ENCODE peak calls at places on chromosome 2, in ten cellular contexts. S, C, F, H, Q, Z, T, V, W and J are unnamed samples.

GRCh38 chr2:43192039-43192438 is 34.4 kb downstream of the ZFP36L2 start:
- DNase-seq in S (no peak), C (no peak), F (no peak), H (no peak), Q (no peak), Z (no peak), T (no peak), V (no peak), W (no peak), J (no peak)

GRCh38 chr2:216206821-216207220 is 97.7 kb downstream of the XRCC5 start:
- DNase-seq in S (no peak), C (no peak), F (no peak), H (no peak), Q (no peak), Z (no peak), T (no peak), V (no peak), W (no peak), J (no peak)

GRCh38 chr2:60612028-60612427 is 58.6 kb upstream of the BCL11A start:
- DNase-seq in S (no peak), C (no peak), F (no peak), H (no peak), Q (no peak), Z (no peak), T (no peak), V (no peak), W (no peak), J (no peak)

GRCh38 chr2:187500585-187501359 is 52.7 kb upstream of the CALCRL start:
- DNase-seq in S (no peak), C (no peak), F (peak), H (no peak), Q (peak), Z (peak), T (no peak), V (peak), W (no peak), J (no peak)

GRCh38 chr2:56127013-56127772 is 56.6 kb upstream of the CCDC85A start:
- DNase-seq in S (no peak), C (no peak), F (no peak), H (no peak), Q (no peak), Z (no peak), T (no peak), V (no peak), W (no peak), J (no peak)

GRCh38 chr2:238846503-238847431 is 1.1 kb upstream of the TWIST2 start:
- DNase-seq in S (no peak), C (no peak), F (peak), H (no peak), Q (peak), Z (no peak), T (no peak), V (peak), W (no peak), J (no peak)

GRCh38 chr2:190649035-190649797 is at the start of gene NAB1:
- DNase-seq in S (peak), C (peak), F (peak), H (peak), Q (peak), Z (peak), T (peak), V (peak), W (peak), J (peak)

GRCh38 chr2:43152186-43152585 is 74.2 kb downstream of the ZFP36L2 start:
- DNase-seq in S (no peak), C (no peak), F (no peak), H (no peak), Q (no peak), Z (no peak), T (no peak), V (no peak), W (no peak), J (no peak)

GRCh38 chr2:217974389-217975005 is 28.3 kb downstream of the TNS1 start:
- DNase-seq in S (no peak), C (no peak), F (no peak), H (no peak), Q (no peak), Z (no peak), T (no peak), V (no peak), W (peak), J (no peak)

GRCh38 chr2:71001592-71002570 is 7.2 kb upstream of the TEX261 start:
- DNase-seq in S (peak), C (no peak), F (no peak), H (no peak), Q (no peak), Z (no peak), T (no peak), V (no peak), W (no peak), J (peak)

GRCh38 chr2:33763671-33764310 is 164.7 kb upstream of the FAM98A start:
- DNase-seq in S (no peak), C (no peak), F (no peak), H (no peak), Q (no peak), Z (no peak), T (no peak), V (no peak), W (no peak), J (no peak)

GRCh38 chr2:160649698-160650097 is 156.1 kb upstream of the RBMS1 start:
- DNase-seq in S (no peak), C (no peak), F (no peak), H (no peak), Q (no peak), Z (no peak), T (no peak), V (no peak), W (no peak), J (no peak)

GRCh38 chr2:44975571-44976450 is 33.4 kb downstream of the SIX2 start:
- DNase-seq in S (no peak), C (no peak), F (no peak), H (no peak), Q (no peak), Z (no peak), T (no peak), V (peak), W (no peak), J (no peak)

GRCh38 chr2:4139711-4140110 is 436.3 kb downstream of the DCDC2C start:
- DNase-seq in S (no peak), C (no peak), F (no peak), H (no peak), Q (no peak), Z (no peak), T (no peak), V (no peak), W (no peak), J (no peak)

GRCh38 chr2:34652636-34653035 is 1053.5 kb upstream of the FAM98A start:
- DNase-seq in S (peak), C (no peak), F (no peak), H (no peak), Q (no peak), Z (peak), T (no peak), V (peak), W (no peak), J (no peak)

GRCh38 chr2:119195001-119195400 is 28.6 kb upstream of the STEAP3 start:
- DNase-seq in S (no peak), C (no peak), F (no peak), H (no peak), Q (no peak), Z (no peak), T (no peak), V (no peak), W (no peak), J (no peak)

GRCh38 chr2:120246546-120247300 is 5.9 kb upstream of the RALB start:
- DNase-seq in S (no peak), C (peak), F (no peak), H (no peak), Q (no peak), Z (no peak), T (no peak), V (no peak), W (no peak), J (no peak)

GRCh38 chr2:43405829-43406228 is 179.4 kb upstream of the ZFP36L2 start:
- DNase-seq in S (no peak), C (no peak), F (peak), H (no peak), Q (no peak), Z (no peak), T (no peak), V (peak), W (no peak), J (no peak)

GRCh38 chr2:229849073-229849472 is 72.7 kb downstream of the TRIP12 start:
- DNase-seq in S (no peak), C (no peak), F (no peak), H (no peak), Q (no peak), Z (no peak), T (no peak), V (no peak), W (no peak), J (no peak)

GRCh38 chr2:61177727-61178549 is 15.9 kb downstream of the C2orf74 start:
- DNase-seq in S (no peak), C (peak), F (peak), H (no peak), Q (no peak), Z (peak), T (peak), V (peak), W (peak), J (no peak)

GRCh38 chr2:181810823-181811695 is 80.5 kb upstream of the ITPRID2 start:
- DNase-seq in S (no peak), C (peak), F (peak), H (peak), Q (peak), Z (peak), T (no peak), V (peak), W (peak), J (no peak)

GRCh38 chr2:30135541-30135940 is 11.3 kb upstream of the YPEL5 start:
- DNase-seq in S (no peak), C (no peak), F (no peak), H (no peak), Q (no peak), Z (no peak), T (no peak), V (no peak), W (no peak), J (no peak)

GRCh38 chr2:69993708-69994107 is 32.3 kb upstream of the ASPRV1 start:
- DNase-seq in S (no peak), C (no peak), F (no peak), H (no peak), Q (no peak), Z (no peak), T (no peak), V (no peak), W (no peak), J (no peak)

GRCh38 chr2:220855296-220855695 is 716.8 kb downstream of the EPHA4 start:
- DNase-seq in S (no peak), C (no peak), F (peak), H (peak), Q (peak), Z (peak), T (no peak), V (peak), W (no peak), J (no peak)

GRCh38 chr2:88860421-88861075 is 169.1 kb downstream of the RPIA start:
- DNase-seq in S (no peak), C (no peak), F (no peak), H (no peak), Q (no peak), Z (no peak), T (no peak), V (no peak), W (no peak), J (no peak)

GRCh38 chr2:24359701-24360049 is 661 bp downstream of the ITSN2 start:
- DNase-seq in S (no peak), C (peak), F (peak), H (peak), Q (peak), Z (peak), T (peak), V (no peak), W (peak), J (no peak)

GRCh38 chr2:194203898-194204297 is 1453.1 kb upstream of the SLC39A10 start:
- DNase-seq in S (no peak), C (no peak), F (no peak), H (peak), Q (peak), Z (peak), T (no peak), V (peak), W (no peak), J (no peak)

GRCh38 chr2:54954158-54954557 is 96.1 kb downstream of the RTN4 start:
- DNase-seq in S (no peak), C (no peak), F (no peak), H (no peak), Q (no peak), Z (no peak), T (no peak), V (no peak), W (no peak), J (no peak)

GRCh38 chr2:222982010-222982908 is 69.7 kb upstream of the KCNE4 start:
- DNase-seq in S (no peak), C (peak), F (peak), H (no peak), Q (peak), Z (peak), T (no peak), V (peak), W (peak), J (no peak)

GRCh38 chr2:10043906-10044601 is 704 bp downstream of the KLF11 start:
- DNase-seq in S (peak), C (peak), F (peak), H (peak), Q (peak), Z (peak), T (peak), V (peak), W (peak), J (peak)

GRCh38 chr2:9308186-9308955 is 101.8 kb downstream of the ASAP2 start:
- DNase-seq in S (no peak), C (no peak), F (peak), H (no peak), Q (peak), Z (peak), T (no peak), V (peak), W (no peak), J (no peak)

GRCh38 chr2:239830066-239830717 is 194.9 kb downstream of the NDUFA10 start:
- DNase-seq in S (no peak), C (peak), F (no peak), H (no peak), Q (no peak), Z (no peak), T (no peak), V (peak), W (peak), J (peak)

GRCh38 chr2:226971029-226971584 is 135.3 kb downstream of the RHBDD1 start:
- DNase-seq in S (no peak), C (no peak), F (no peak), H (no peak), Q (no peak), Z (no peak), T (no peak), V (no peak), W (no peak), J (no peak)

GRCh38 chr2:109647636-109648035 is 33.5 kb downstream of the SOWAHC start:
- DNase-seq in S (no peak), C (no peak), F (peak), H (no peak), Q (peak), Z (no peak), T (no peak), V (peak), W (no peak), J (no peak)

GRCh38 chr2:208406474-208407451 is at the start of gene PTH2R:
- DNase-seq in S (no peak), C (no peak), F (no peak), H (no peak), Q (no peak), Z (no peak), T (peak), V (peak), W (no peak), J (no peak)

GRCh38 chr2:208361077-208361441 is 45.5 kb upstream of the PTH2R start:
- DNase-seq in S (no peak), C (no peak), F (no peak), H (no peak), Q (no peak), Z (no peak), T (no peak), V (no peak), W (no peak), J (no peak)

GRCh38 chr2:86301711-86302202 is 35.7 kb downstream of the REEP1 start:
- DNase-seq in S (no peak), C (no peak), F (no peak), H (no peak), Q (no peak), Z (no peak), T (no peak), V (no peak), W (no peak), J (peak)

GRCh38 chr2:67733517-67733916 is 329.3 kb downstream of the C1D start:
- DNase-seq in S (peak), C (no peak), F (no peak), H (peak), Q (no peak), Z (peak), T (no peak), V (peak), W (no peak), J (no peak)
- TF ChIP-seq CTCF in S (peak), C (no peak), F (peak), H (no peak), Q (peak), Z (peak), T (no peak), V (peak), W (no peak), J (peak)

GRCh38 chr2:66433695-66433944 is 1.3 kb upstream of the MEIS1 start:
- DNase-seq in S (no peak), C (no peak), F (no peak), H (no peak), Q (no peak), Z (no peak), T (no peak), V (no peak), W (no peak), J (no peak)

GRCh38 chr2:66433945-66434678 is 813 bp upstream of the MEIS1 start:
- DNase-seq in S (no peak), C (no peak), F (peak), H (peak), Q (peak), Z (peak), T (peak), V (peak), W (peak), J (peak)

GRCh38 chr2:66434679-66435548 is at the start of gene MEIS1:
- DNase-seq in S (peak), C (peak), F (peak), H (peak), Q (peak), Z (peak), T (peak), V (peak), W (peak), J (peak)

GRCh38 chr2:66431840-66432511 is 2.9 kb upstream of the MEIS1 start:
- DNase-seq in S (no peak), C (no peak), F (no peak), H (no peak), Q (no peak), Z (no peak), T (peak), V (no peak), W (no peak), J (peak)

GRCh38 chr2:66432801-66433694 is 1.9 kb upstream of the MEIS1 start:
- DNase-seq in S (peak), C (peak), F (peak), H (peak), Q (peak), Z (peak), T (peak), V (peak), W (peak), J (peak)
- TF ChIP-seq CTCF in S (peak), C (no peak), F (no peak), H (no peak), Q (no peak), Z (no peak), T (no peak), V (no peak), W (no peak), J (peak)

GRCh38 chr2:133197156-133197555 is 371.1 kb downstream of the NCKAP5 start:
- DNase-seq in S (no peak), C (no peak), F (no peak), H (no peak), Q (no peak), Z (peak), T (no peak), V (no peak), W (no peak), J (no peak)

GRCh38 chr2:133194068-133194655 is 374.1 kb downstream of the NCKAP5 start:
- DNase-seq in S (no peak), C (no peak), F (peak), H (no peak), Q (peak), Z (no peak), T (no peak), V (no peak), W (no peak), J (no peak)

GRCh38 chr2:133193544-133193943 is 374.7 kb downstream of the NCKAP5 start:
- DNase-seq in S (no peak), C (no peak), F (no peak), H (no peak), Q (no peak), Z (no peak), T (no peak), V (no peak), W (no peak), J (no peak)

GRCh38 chr2:133194777-133195335 is 373.4 kb downstream of the NCKAP5 start:
- DNase-seq in S (no peak), C (no peak), F (no peak), H (no peak), Q (no peak), Z (no peak), T (no peak), V (no peak), W (no peak), J (no peak)

DNA sequence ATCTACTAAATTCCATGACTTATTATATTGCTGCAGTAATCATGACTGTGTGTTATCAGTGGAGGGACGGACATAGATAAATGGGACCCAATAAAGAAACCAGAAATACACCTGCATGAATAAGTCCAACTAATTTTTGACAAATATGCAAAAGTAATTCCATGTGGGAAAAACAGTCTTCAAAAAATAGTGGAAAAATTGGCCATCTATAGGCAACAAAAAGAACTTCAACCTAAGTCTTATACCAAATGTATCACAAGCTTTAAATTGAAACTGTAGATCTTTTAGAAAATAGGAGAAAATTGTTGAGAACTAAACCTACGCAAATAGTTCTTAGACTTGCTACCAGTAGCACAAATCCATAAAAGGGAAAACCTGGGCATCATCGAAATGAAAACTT is 376.2 kb downstream of the NCKAP5 start:
- DNase-seq in S (no peak), C (no peak), F (no peak), H (no peak), Q (no peak), Z (no peak), T (no peak), V (no peak), W (no peak), J (no peak)
- TF ChIP-seq CTCF in S (no peak), C (no peak), F (peak), H (no peak), Q (no peak), Z (no peak), T (no peak), V (no peak), W (no peak), J (peak)

GRCh38 chr2:132668189-132668833 is 1.7 kb downstream of the LYPD1 start:
- DNase-seq in S (peak), C (no peak), F (no peak), H (no peak), Q (no peak), Z (no peak), T (no peak), V (peak), W (no peak), J (no peak)
- TF ChIP-seq CTCF in S (peak), C (no peak), F (no peak), H (no peak), Q (no peak), Z (no peak), T (no peak), V (no peak), W (no peak), J (peak)

DNA sequence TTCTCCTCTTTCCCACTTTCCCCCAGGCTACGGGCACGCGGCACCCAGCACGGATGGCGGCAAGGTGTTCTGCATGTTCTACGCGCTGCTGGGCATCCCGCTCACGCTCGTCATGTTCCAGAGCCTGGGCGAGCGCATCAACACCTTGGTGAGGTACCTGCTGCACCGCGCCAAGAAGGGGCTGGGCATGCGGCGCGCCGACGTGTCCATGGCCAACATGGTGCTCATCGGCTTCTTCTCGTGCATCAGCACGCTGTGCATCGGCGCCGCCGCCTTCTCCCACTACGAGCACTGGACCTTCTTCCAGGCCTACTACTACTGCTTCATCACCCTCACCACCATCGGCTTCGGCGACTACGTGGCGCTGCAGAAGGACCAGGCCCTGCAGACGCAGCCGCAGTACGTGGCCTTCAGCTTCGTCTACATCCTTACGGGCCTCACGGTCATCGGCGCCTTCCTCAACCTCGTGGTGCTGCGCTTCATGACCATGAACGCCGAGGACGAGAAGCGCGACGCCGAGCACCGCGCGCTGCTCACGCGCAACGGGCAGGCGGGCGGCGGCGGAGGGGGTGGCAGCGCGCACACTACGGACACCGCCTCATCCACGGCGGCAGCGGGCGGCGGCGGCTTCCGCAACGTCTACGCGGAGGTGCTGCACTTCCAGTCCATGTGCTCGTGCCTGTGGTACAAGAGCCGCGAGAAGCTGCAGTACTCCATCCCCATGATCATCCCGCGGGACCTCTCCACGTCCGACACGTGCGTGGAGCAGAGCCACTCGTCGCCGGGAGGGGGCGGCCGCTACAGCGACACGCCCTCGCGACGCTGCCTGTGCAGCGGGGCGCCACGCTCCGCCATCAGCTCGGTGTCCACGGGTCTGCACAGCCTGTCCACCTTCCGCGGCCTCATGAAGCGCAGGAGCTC is 35.4 kb downstream of the KCNK3 start:
- DNase-seq in S (no peak), C (no peak), F (peak), H (no peak), Q (peak), Z (no peak), T (peak), V (no peak), W (no peak), J (no peak)
- TF ChIP-seq CTCF in S (no peak), C (no peak), F (peak), H (no peak), Q (peak), Z (no peak), T (peak), V (no peak), W (no peak), J (no peak)